ENCODE peak calls at places on chromosomes 1 and 21, in seven cellular contexts. One of them, this sample, is unnamed.

GRCh38 chr21:36860736-36861594 is 105.5 kb downstream of the HLCS start:
- DNase-seq in stimulated activated CD4-positive, alpha-beta T cell treated with anti-CD3 and anti-CD28 coated beads, Interleukin-4, amount 100 ng/mL, for 48 hours: no peak
- DNase-seq in B cell: no peak
- DNase-seq in cardiac muscle cell: peak
- DNase-seq in activated gamma-delta T cell treated with Interleukin-2 at 50 U/mL for 16 hours: no peak
- DNase-seq in ascending aorta: no peak
- DNase-seq in psoas muscle: no peak
- DNase-seq in this sample: no peak

GRCh38 chr1:114015075-114015474 is 35.8 kb downstream of the OLFML3 start:
- DNase-seq in stimulated activated CD4-positive, alpha-beta T cell treated with anti-CD3 and anti-CD28 coated beads, Interleukin-4, amount 100 ng/mL, for 48 hours: no peak
- DNase-seq in B cell: no peak
- DNase-seq in cardiac muscle cell: no peak
- DNase-seq in activated gamma-delta T cell treated with Interleukin-2 at 50 U/mL for 16 hours: no peak
- DNase-seq in ascending aorta: no peak
- DNase-seq in psoas muscle: no peak
- DNase-seq in this sample: no peak

GRCh38 chr1:162389021-162389818 is 7.7 kb downstream of the C1orf226 start:
- DNase-seq in stimulated activated CD4-positive, alpha-beta T cell treated with anti-CD3 and anti-CD28 coated beads, Interleukin-4, amount 100 ng/mL, for 48 hours: no peak
- DNase-seq in B cell: no peak
- DNase-seq in cardiac muscle cell: peak
- DNase-seq in activated gamma-delta T cell treated with Interleukin-2 at 50 U/mL for 16 hours: no peak
- DNase-seq in ascending aorta: no peak
- DNase-seq in psoas muscle: no peak
- DNase-seq in this sample: no peak

GRCh38 chr1:25167269-25168192 is 64.8 kb downstream of the SYF2 start:
- DNase-seq in stimulated activated CD4-positive, alpha-beta T cell treated with anti-CD3 and anti-CD28 coated beads, Interleukin-4, amount 100 ng/mL, for 48 hours: no peak
- DNase-seq in B cell: no peak
- DNase-seq in cardiac muscle cell: no peak
- DNase-seq in activated gamma-delta T cell treated with Interleukin-2 at 50 U/mL for 16 hours: no peak
- DNase-seq in ascending aorta: no peak
- DNase-seq in psoas muscle: no peak
- DNase-seq in this sample: no peak

GRCh38 chr1:9767964-9768668 is 55.6 kb downstream of the CLSTN1 start:
- DNase-seq in stimulated activated CD4-positive, alpha-beta T cell treated with anti-CD3 and anti-CD28 coated beads, Interleukin-4, amount 100 ng/mL, for 48 hours: peak
- DNase-seq in B cell: peak
- DNase-seq in cardiac muscle cell: no peak
- DNase-seq in activated gamma-delta T cell treated with Interleukin-2 at 50 U/mL for 16 hours: no peak
- DNase-seq in ascending aorta: no peak
- DNase-seq in psoas muscle: no peak
- DNase-seq in this sample: peak

GRCh38 chr1:226644541-226645176 is 94.4 kb downstream of the ITPKB start:
- DNase-seq in stimulated activated CD4-positive, alpha-beta T cell treated with anti-CD3 and anti-CD28 coated beads, Interleukin-4, amount 100 ng/mL, for 48 hours: no peak
- DNase-seq in B cell: no peak
- DNase-seq in cardiac muscle cell: no peak
- DNase-seq in activated gamma-delta T cell treated with Interleukin-2 at 50 U/mL for 16 hours: no peak
- DNase-seq in ascending aorta: no peak
- DNase-seq in psoas muscle: peak
- DNase-seq in this sample: no peak

GRCh38 chr1:58575831-58576726 is 973 bp downstream of the TACSTD2 start:
- DNase-seq in stimulated activated CD4-positive, alpha-beta T cell treated with anti-CD3 and anti-CD28 coated beads, Interleukin-4, amount 100 ng/mL, for 48 hours: no peak
- DNase-seq in B cell: peak
- DNase-seq in cardiac muscle cell: no peak
- DNase-seq in activated gamma-delta T cell treated with Interleukin-2 at 50 U/mL for 16 hours: no peak
- DNase-seq in ascending aorta: no peak
- DNase-seq in psoas muscle: no peak
- DNase-seq in this sample: no peak

GRCh38 chr1:202207292-202207691 is 13.7 kb downstream of the LGR6 start:
- DNase-seq in stimulated activated CD4-positive, alpha-beta T cell treated with anti-CD3 and anti-CD28 coated beads, Interleukin-4, amount 100 ng/mL, for 48 hours: no peak
- DNase-seq in B cell: no peak
- DNase-seq in cardiac muscle cell: peak
- DNase-seq in activated gamma-delta T cell treated with Interleukin-2 at 50 U/mL for 16 hours: no peak
- DNase-seq in ascending aorta: no peak
- DNase-seq in psoas muscle: no peak
- DNase-seq in this sample: no peak

GRCh38 chr1:16204634-16205332 is 7.7 kb downstream of the ARHGEF19 start:
- DNase-seq in stimulated activated CD4-positive, alpha-beta T cell treated with anti-CD3 and anti-CD28 coated beads, Interleukin-4, amount 100 ng/mL, for 48 hours: no peak
- DNase-seq in B cell: peak
- DNase-seq in cardiac muscle cell: no peak
- DNase-seq in activated gamma-delta T cell treated with Interleukin-2 at 50 U/mL for 16 hours: peak
- DNase-seq in ascending aorta: no peak
- DNase-seq in psoas muscle: no peak
- DNase-seq in this sample: no peak

GRCh38 chr21:38326429-38326828 is 69.6 kb downstream of the KCNJ15 start:
- DNase-seq in stimulated activated CD4-positive, alpha-beta T cell treated with anti-CD3 and anti-CD28 coated beads, Interleukin-4, amount 100 ng/mL, for 48 hours: no peak
- DNase-seq in B cell: no peak
- DNase-seq in cardiac muscle cell: no peak
- DNase-seq in activated gamma-delta T cell treated with Interleukin-2 at 50 U/mL for 16 hours: no peak
- DNase-seq in ascending aorta: no peak
- DNase-seq in psoas muscle: no peak
- DNase-seq in this sample: no peak

GRCh38 chr1:19971657-19972056 is 7.8 kb downstream of the PLA2G2A start:
- DNase-seq in stimulated activated CD4-positive, alpha-beta T cell treated with anti-CD3 and anti-CD28 coated beads, Interleukin-4, amount 100 ng/mL, for 48 hours: no peak
- DNase-seq in B cell: no peak
- DNase-seq in cardiac muscle cell: no peak
- DNase-seq in activated gamma-delta T cell treated with Interleukin-2 at 50 U/mL for 16 hours: no peak
- DNase-seq in ascending aorta: no peak
- DNase-seq in psoas muscle: no peak
- DNase-seq in this sample: no peak

GRCh38 chr1:91792393-91793032 is 93.4 kb downstream of the TGFBR3 start:
- DNase-seq in stimulated activated CD4-positive, alpha-beta T cell treated with anti-CD3 and anti-CD28 coated beads, Interleukin-4, amount 100 ng/mL, for 48 hours: no peak
- DNase-seq in B cell: no peak
- DNase-seq in cardiac muscle cell: no peak
- DNase-seq in activated gamma-delta T cell treated with Interleukin-2 at 50 U/mL for 16 hours: no peak
- DNase-seq in ascending aorta: no peak
- DNase-seq in psoas muscle: no peak
- DNase-seq in this sample: no peak

GRCh38 chr21:27423073-27423472 is 456.2 kb upstream of the ADAMTS5 start:
- DNase-seq in stimulated activated CD4-positive, alpha-beta T cell treated with anti-CD3 and anti-CD28 coated beads, Interleukin-4, amount 100 ng/mL, for 48 hours: no peak
- DNase-seq in B cell: no peak
- DNase-seq in cardiac muscle cell: peak
- DNase-seq in activated gamma-delta T cell treated with Interleukin-2 at 50 U/mL for 16 hours: no peak
- DNase-seq in ascending aorta: peak
- DNase-seq in psoas muscle: peak
- DNase-seq in this sample: no peak

GRCh38 chr1:220182656-220183055 is 88.7 kb downstream of the IARS2 start:
- DNase-seq in stimulated activated CD4-positive, alpha-beta T cell treated with anti-CD3 and anti-CD28 coated beads, Interleukin-4, amount 100 ng/mL, for 48 hours: no peak
- DNase-seq in B cell: no peak
- DNase-seq in cardiac muscle cell: no peak
- DNase-seq in activated gamma-delta T cell treated with Interleukin-2 at 50 U/mL for 16 hours: no peak
- DNase-seq in ascending aorta: no peak
- DNase-seq in psoas muscle: no peak
- DNase-seq in this sample: no peak

GRCh38 chr1:69058454-69058853 is 509.3 kb upstream of the LRRC7 start:
- DNase-seq in stimulated activated CD4-positive, alpha-beta T cell treated with anti-CD3 and anti-CD28 coated beads, Interleukin-4, amount 100 ng/mL, for 48 hours: no peak
- DNase-seq in B cell: no peak
- DNase-seq in cardiac muscle cell: no peak
- DNase-seq in activated gamma-delta T cell treated with Interleukin-2 at 50 U/mL for 16 hours: no peak
- DNase-seq in ascending aorta: no peak
- DNase-seq in psoas muscle: no peak
- DNase-seq in this sample: no peak

GRCh38 chr1:14567056-14567455 is 31.4 kb upstream of the KAZN start:
- DNase-seq in stimulated activated CD4-positive, alpha-beta T cell treated with anti-CD3 and anti-CD28 coated beads, Interleukin-4, amount 100 ng/mL, for 48 hours: no peak
- DNase-seq in B cell: no peak
- DNase-seq in cardiac muscle cell: no peak
- DNase-seq in activated gamma-delta T cell treated with Interleukin-2 at 50 U/mL for 16 hours: no peak
- DNase-seq in ascending aorta: no peak
- DNase-seq in psoas muscle: no peak
- DNase-seq in this sample: peak

GRCh38 chr1:42163536-42164503 is 725 bp downstream of the GUCA2A start:
- DNase-seq in stimulated activated CD4-positive, alpha-beta T cell treated with anti-CD3 and anti-CD28 coated beads, Interleukin-4, amount 100 ng/mL, for 48 hours: no peak
- DNase-seq in B cell: no peak
- DNase-seq in cardiac muscle cell: no peak
- DNase-seq in activated gamma-delta T cell treated with Interleukin-2 at 50 U/mL for 16 hours: no peak
- DNase-seq in ascending aorta: no peak
- DNase-seq in psoas muscle: no peak
- DNase-seq in this sample: no peak

GRCh38 chr1:32627596-32628162 is 22.7 kb downstream of the ZBTB8OS start:
- DNase-seq in stimulated activated CD4-positive, alpha-beta T cell treated with anti-CD3 and anti-CD28 coated beads, Interleukin-4, amount 100 ng/mL, for 48 hours: no peak
- DNase-seq in B cell: no peak
- DNase-seq in cardiac muscle cell: no peak
- DNase-seq in activated gamma-delta T cell treated with Interleukin-2 at 50 U/mL for 16 hours: peak
- DNase-seq in ascending aorta: no peak
- DNase-seq in psoas muscle: no peak
- DNase-seq in this sample: no peak

GRCh38 chr21:45049725-45050359 is 24.5 kb upstream of the ADARB1 start:
- DNase-seq in stimulated activated CD4-positive, alpha-beta T cell treated with anti-CD3 and anti-CD28 coated beads, Interleukin-4, amount 100 ng/mL, for 48 hours: no peak
- DNase-seq in B cell: no peak
- DNase-seq in cardiac muscle cell: no peak
- DNase-seq in activated gamma-delta T cell treated with Interleukin-2 at 50 U/mL for 16 hours: no peak
- DNase-seq in ascending aorta: no peak
- DNase-seq in psoas muscle: peak
- DNase-seq in this sample: no peak

GRCh38 chr1:12053752-12054548 is 9.2 kb upstream of the TNFRSF8 start:
- DNase-seq in stimulated activated CD4-positive, alpha-beta T cell treated with anti-CD3 and anti-CD28 coated beads, Interleukin-4, amount 100 ng/mL, for 48 hours: no peak
- DNase-seq in B cell: no peak
- DNase-seq in cardiac muscle cell: no peak
- DNase-seq in activated gamma-delta T cell treated with Interleukin-2 at 50 U/mL for 16 hours: no peak
- DNase-seq in ascending aorta: no peak
- DNase-seq in psoas muscle: no peak
- DNase-seq in this sample: no peak

GRCh38 chr1:6645022-6645421 is 20.4 kb downstream of the THAP3 start:
- DNase-seq in stimulated activated CD4-positive, alpha-beta T cell treated with anti-CD3 and anti-CD28 coated beads, Interleukin-4, amount 100 ng/mL, for 48 hours: no peak
- DNase-seq in B cell: no peak
- DNase-seq in cardiac muscle cell: no peak
- DNase-seq in activated gamma-delta T cell treated with Interleukin-2 at 50 U/mL for 16 hours: no peak
- DNase-seq in ascending aorta: no peak
- DNase-seq in psoas muscle: no peak
- DNase-seq in this sample: no peak

GRCh38 chr1:198472123-198472522 is 68.4 kb downstream of the ATP6V1G3 start:
- DNase-seq in stimulated activated CD4-positive, alpha-beta T cell treated with anti-CD3 and anti-CD28 coated beads, Interleukin-4, amount 100 ng/mL, for 48 hours: no peak
- DNase-seq in B cell: no peak
- DNase-seq in cardiac muscle cell: no peak
- DNase-seq in activated gamma-delta T cell treated with Interleukin-2 at 50 U/mL for 16 hours: no peak
- DNase-seq in ascending aorta: no peak
- DNase-seq in psoas muscle: no peak
- DNase-seq in this sample: no peak

GRCh38 chr1:172905452-172905851 is 145.3 kb downstream of the TNFSF18 start:
- DNase-seq in stimulated activated CD4-positive, alpha-beta T cell treated with anti-CD3 and anti-CD28 coated beads, Interleukin-4, amount 100 ng/mL, for 48 hours: no peak
- DNase-seq in B cell: no peak
- DNase-seq in cardiac muscle cell: no peak
- DNase-seq in activated gamma-delta T cell treated with Interleukin-2 at 50 U/mL for 16 hours: no peak
- DNase-seq in ascending aorta: no peak
- DNase-seq in psoas muscle: no peak
- DNase-seq in this sample: no peak

GRCh38 chr1:6819641-6820040 is 34.4 kb downstream of the CAMTA1 start:
- DNase-seq in stimulated activated CD4-positive, alpha-beta T cell treated with anti-CD3 and anti-CD28 coated beads, Interleukin-4, amount 100 ng/mL, for 48 hours: no peak
- DNase-seq in B cell: no peak
- DNase-seq in cardiac muscle cell: peak
- DNase-seq in activated gamma-delta T cell treated with Interleukin-2 at 50 U/mL for 16 hours: no peak
- DNase-seq in ascending aorta: no peak
- DNase-seq in psoas muscle: no peak
- DNase-seq in this sample: no peak

GRCh38 chr1:91282695-91283420 is 121.8 kb downstream of the HFM1 start:
- DNase-seq in stimulated activated CD4-positive, alpha-beta T cell treated with anti-CD3 and anti-CD28 coated beads, Interleukin-4, amount 100 ng/mL, for 48 hours: peak
- DNase-seq in B cell: peak
- DNase-seq in cardiac muscle cell: peak
- DNase-seq in activated gamma-delta T cell treated with Interleukin-2 at 50 U/mL for 16 hours: peak
- DNase-seq in ascending aorta: no peak
- DNase-seq in psoas muscle: no peak
- DNase-seq in this sample: peak

GRCh38 chr1:67987046-67987799 is 63.2 kb downstream of the DIRAS3 start:
- DNase-seq in stimulated activated CD4-positive, alpha-beta T cell treated with anti-CD3 and anti-CD28 coated beads, Interleukin-4, amount 100 ng/mL, for 48 hours: no peak
- DNase-seq in B cell: no peak
- DNase-seq in cardiac muscle cell: peak
- DNase-seq in activated gamma-delta T cell treated with Interleukin-2 at 50 U/mL for 16 hours: no peak
- DNase-seq in ascending aorta: no peak
- DNase-seq in psoas muscle: no peak
- DNase-seq in this sample: no peak

GRCh38 chr1:110324667-110325066 is 14.5 kb upstream of the RBM15 start:
- DNase-seq in stimulated activated CD4-positive, alpha-beta T cell treated with anti-CD3 and anti-CD28 coated beads, Interleukin-4, amount 100 ng/mL, for 48 hours: no peak
- DNase-seq in B cell: no peak
- DNase-seq in cardiac muscle cell: no peak
- DNase-seq in activated gamma-delta T cell treated with Interleukin-2 at 50 U/mL for 16 hours: no peak
- DNase-seq in ascending aorta: no peak
- DNase-seq in psoas muscle: no peak
- DNase-seq in this sample: no peak

GRCh38 chr1:55446351-55446750 is 231.2 kb upstream of the USP24 start:
- DNase-seq in stimulated activated CD4-positive, alpha-beta T cell treated with anti-CD3 and anti-CD28 coated beads, Interleukin-4, amount 100 ng/mL, for 48 hours: no peak
- DNase-seq in B cell: no peak
- DNase-seq in cardiac muscle cell: no peak
- DNase-seq in activated gamma-delta T cell treated with Interleukin-2 at 50 U/mL for 16 hours: no peak
- DNase-seq in ascending aorta: no peak
- DNase-seq in psoas muscle: no peak
- DNase-seq in this sample: no peak

GRCh38 chr21:30434033-30434631 is 4.1 kb downstream of the KRTAP13-4 start:
- DNase-seq in stimulated activated CD4-positive, alpha-beta T cell treated with anti-CD3 and anti-CD28 coated beads, Interleukin-4, amount 100 ng/mL, for 48 hours: no peak
- DNase-seq in B cell: no peak
- DNase-seq in cardiac muscle cell: peak
- DNase-seq in activated gamma-delta T cell treated with Interleukin-2 at 50 U/mL for 16 hours: no peak
- DNase-seq in ascending aorta: no peak
- DNase-seq in psoas muscle: no peak
- DNase-seq in this sample: peak

GRCh38 chr1:197921235-197922069 is 4.3 kb downstream of the LHX9 start:
- DNase-seq in stimulated activated CD4-positive, alpha-beta T cell treated with anti-CD3 and anti-CD28 coated beads, Interleukin-4, amount 100 ng/mL, for 48 hours: no peak
- DNase-seq in B cell: no peak
- DNase-seq in cardiac muscle cell: no peak
- DNase-seq in activated gamma-delta T cell treated with Interleukin-2 at 50 U/mL for 16 hours: no peak
- DNase-seq in ascending aorta: no peak
- DNase-seq in psoas muscle: no peak
- DNase-seq in this sample: no peak

GRCh38 chr1:215201301-215201700 is 118.8 kb downstream of the KCNK2 start:
- DNase-seq in stimulated activated CD4-positive, alpha-beta T cell treated with anti-CD3 and anti-CD28 coated beads, Interleukin-4, amount 100 ng/mL, for 48 hours: no peak
- DNase-seq in B cell: no peak
- DNase-seq in cardiac muscle cell: no peak
- DNase-seq in activated gamma-delta T cell treated with Interleukin-2 at 50 U/mL for 16 hours: no peak
- DNase-seq in ascending aorta: no peak
- DNase-seq in psoas muscle: no peak
- DNase-seq in this sample: no peak

GRCh38 chr1:84653130-84653680 is 37.1 kb downstream of the SSX2IP start:
- DNase-seq in stimulated activated CD4-positive, alpha-beta T cell treated with anti-CD3 and anti-CD28 coated beads, Interleukin-4, amount 100 ng/mL, for 48 hours: no peak
- DNase-seq in B cell: no peak
- DNase-seq in cardiac muscle cell: no peak
- DNase-seq in activated gamma-delta T cell treated with Interleukin-2 at 50 U/mL for 16 hours: no peak
- DNase-seq in ascending aorta: no peak
- DNase-seq in psoas muscle: no peak
- DNase-seq in this sample: no peak

GRCh38 chr1:52674497-52675384 is 23.4 kb downstream of the COA7 start:
- DNase-seq in stimulated activated CD4-positive, alpha-beta T cell treated with anti-CD3 and anti-CD28 coated beads, Interleukin-4, amount 100 ng/mL, for 48 hours: no peak
- DNase-seq in B cell: no peak
- DNase-seq in cardiac muscle cell: no peak
- DNase-seq in activated gamma-delta T cell treated with Interleukin-2 at 50 U/mL for 16 hours: no peak
- DNase-seq in ascending aorta: no peak
- DNase-seq in psoas muscle: no peak
- DNase-seq in this sample: no peak

GRCh38 chr1:91731815-91732214 is 154.1 kb downstream of the TGFBR3 start:
- DNase-seq in stimulated activated CD4-positive, alpha-beta T cell treated with anti-CD3 and anti-CD28 coated beads, Interleukin-4, amount 100 ng/mL, for 48 hours: peak
- DNase-seq in B cell: no peak
- DNase-seq in cardiac muscle cell: peak
- DNase-seq in activated gamma-delta T cell treated with Interleukin-2 at 50 U/mL for 16 hours: peak
- DNase-seq in ascending aorta: no peak
- DNase-seq in psoas muscle: no peak
- DNase-seq in this sample: no peak

GRCh38 chr1:83834621-83835264 is 164.2 kb downstream of the TTLL7 start:
- DNase-seq in stimulated activated CD4-positive, alpha-beta T cell treated with anti-CD3 and anti-CD28 coated beads, Interleukin-4, amount 100 ng/mL, for 48 hours: no peak
- DNase-seq in B cell: no peak
- DNase-seq in cardiac muscle cell: no peak
- DNase-seq in activated gamma-delta T cell treated with Interleukin-2 at 50 U/mL for 16 hours: no peak
- DNase-seq in ascending aorta: no peak
- DNase-seq in psoas muscle: no peak
- DNase-seq in this sample: no peak

This sample was measured in CMK.